ENCODE peak calls at places on chromosome 9, in four cellular contexts. R is gastrocnemius medialis, E is GM12865, W is fibroblast of mammary gland. U is an unnamed sample.

GRCh38 chr9:22813520-22813919 is 366.9 kb downstream of the DMRTA1 start:
- DNase-seq in R (no peak), E (peak), W (peak), U (no peak)

GRCh38 chr9:114614373-114614772 is 3.3 kb downstream of the TMEM268 start:
- DNase-seq in R (no peak), E (no peak), W (no peak), U (no peak)

GRCh38 chr9:24497671-24498070 is 48.0 kb downstream of the IZUMO3 start:
- DNase-seq in R (no peak), E (no peak), W (no peak), U (no peak)

GRCh38 chr9:133032171-133032570 is 1.4 kb downstream of the GTF3C5 start:
- DNase-seq in R (no peak), E (no peak), W (no peak), U (no peak)

GRCh38 chr9:78963911-78964310 is 607.9 kb upstream of the TLE4 start:
- DNase-seq in R (no peak), E (no peak), W (no peak), U (no peak)

GRCh38 chr9:73154760-73155159 is 3.1 kb downstream of the ANXA1 start:
- DNase-seq in R (no peak), E (no peak), W (peak), U (no peak)

GRCh38 chr9:93082841-93083411 is 13.1 kb upstream of the CARD19 start:
- DNase-seq in R (peak), E (no peak), W (no peak), U (no peak)

GRCh38 chr9:90803860-90804593 is 2.4 kb downstream of the SYK start:
- DNase-seq in R (no peak), E (no peak), W (no peak), U (no peak)

GRCh38 chr9:126973651-126974529 is 59.3 kb downstream of the RALGPS1 start:
- DNase-seq in R (no peak), E (peak), W (no peak), U (no peak)

GRCh38 chr9:95218790-95219189 is 98.7 kb downstream of the FANCC start:
- DNase-seq in R (no peak), E (no peak), W (no peak), U (no peak)

GRCh38 chr9:75833765-75834164 is 56.7 kb upstream of the PCSK5 start:
- DNase-seq in R (no peak), E (no peak), W (no peak), U (no peak)

GRCh38 chr9:134598884-134599245 is 42.7 kb upstream of the COL5A1 start:
- DNase-seq in R (no peak), E (no peak), W (no peak), U (no peak)

GRCh38 chr9:136902259-136902821 is 16.0 kb downstream of the TRAF2 start:
- DNase-seq in R (peak), E (peak), W (peak), U (peak)

GRCh38 chr9:136901516-136902258 is 15.4 kb downstream of the TRAF2 start:
- DNase-seq in R (peak), E (peak), W (peak), U (peak)

GRCh38 chr9:136900988-136901515 is 14.7 kb downstream of the TRAF2 start:
- DNase-seq in R (no peak), E (peak), W (no peak), U (no peak)

GRCh38 chr9:136900556-136900955 is 14.2 kb downstream of the TRAF2 start:
- DNase-seq in R (no peak), E (no peak), W (no peak), U (no peak)

DNA sequence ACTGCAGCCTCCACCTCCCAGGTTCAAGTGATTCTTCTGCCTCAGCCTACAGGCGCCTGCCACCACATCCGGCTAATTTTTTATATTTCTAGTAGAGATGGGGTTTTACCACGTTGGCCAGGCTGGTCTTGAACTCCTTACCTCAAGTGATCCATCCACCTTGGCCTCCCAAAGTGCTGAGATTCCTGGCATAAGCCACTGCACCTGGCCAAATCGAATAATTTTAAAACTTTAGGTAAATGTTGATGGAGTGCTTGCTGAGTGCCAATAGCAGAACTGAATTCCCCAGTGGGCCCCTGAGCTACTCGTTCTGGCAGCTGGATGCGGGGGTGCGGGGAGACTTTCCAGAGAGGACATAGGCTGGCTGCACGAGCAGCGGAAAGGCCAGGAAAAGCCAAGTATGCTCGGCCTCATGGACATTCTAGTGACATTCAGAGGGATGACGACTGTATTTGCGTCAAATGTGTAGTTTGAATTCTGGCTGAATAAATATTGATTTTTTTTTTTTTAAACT is 16.8 kb downstream of the TRAF2 start:
- DNase-seq in R (peak), E (no peak), W (peak), U (no peak)
- TF ChIP-seq CTCF in R (no peak), E (no peak), W (no peak), U (no peak)

GRCh38 chr9:30967484-30967883 is 1417.0 kb upstream of the ACO1 start:
- DNase-seq in R (no peak), E (no peak), W (no peak), U (peak)
- TF ChIP-seq CTCF in R (no peak), E (no peak), W (no peak), U (peak)

DNA sequence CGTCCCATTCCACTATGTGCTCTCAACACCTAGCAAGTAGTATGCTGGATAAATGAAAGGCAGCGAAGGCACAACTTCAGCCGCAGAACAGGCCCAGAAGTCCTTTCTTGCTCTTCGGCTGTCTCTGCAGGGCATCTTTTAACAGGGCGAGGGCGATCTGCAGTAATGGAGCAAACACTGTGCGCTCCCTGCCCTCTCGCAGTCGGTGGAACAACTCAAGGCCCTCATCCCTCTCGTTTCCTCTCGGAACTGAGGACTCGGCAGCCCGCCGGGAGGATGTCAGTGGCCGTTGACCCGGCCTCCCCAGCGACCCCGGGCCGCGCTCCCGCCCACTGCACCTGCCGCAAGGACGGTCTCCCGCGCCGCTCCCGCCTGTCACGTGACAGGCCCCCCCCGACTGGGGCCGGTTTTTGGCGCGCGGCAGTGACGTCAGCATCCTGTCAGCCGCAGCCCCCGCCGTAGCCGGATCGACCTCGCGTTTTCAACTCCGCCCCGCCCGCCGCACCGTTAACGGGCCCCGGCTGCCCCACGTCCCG is 1.1 kb downstream of the ZNF367 start:
- DNase-seq in R (peak), E (peak), W (peak), U (no peak)
- TF ChIP-seq CTCF in R (peak), E (no peak), W (no peak), U (no peak)

DNA sequence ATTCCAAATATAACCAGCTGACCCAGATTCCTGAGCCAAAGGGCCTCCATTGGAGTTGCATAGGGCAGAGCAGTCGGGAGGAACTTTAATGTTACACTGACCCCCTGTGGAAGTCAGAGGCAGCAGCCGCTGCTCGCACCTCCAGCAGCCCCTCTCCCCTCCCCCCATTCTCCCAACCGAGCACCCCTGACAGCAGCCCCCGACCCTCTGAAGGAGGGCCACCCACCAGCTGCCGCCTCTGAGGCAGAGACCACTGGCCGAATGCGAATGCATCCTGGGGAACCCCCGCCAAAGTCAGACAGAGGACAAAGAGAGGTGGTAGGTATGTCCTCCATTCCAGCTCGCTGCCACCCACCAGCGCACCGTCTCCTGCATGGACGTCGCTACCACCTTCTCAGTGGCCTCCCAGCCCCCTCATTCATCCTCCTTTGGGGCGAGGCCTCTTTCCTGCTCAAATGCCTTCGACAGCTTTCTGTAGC is 231.0 kb downstream of the CDK5RAP2 start:
- DNase-seq in R (no peak), E (peak), W (peak), U (no peak)
- TF ChIP-seq CTCF in R (peak), E (peak), W (peak), U (peak)